ENCODE peak calls at places on chromosomes 7 and 10, in ten cellular contexts. V is thoracic aorta, A is upper lobe of right lung, I is body of pancreas, F is mammary epithelial cell, S is WERI-Rb-1, U is left lung, W is K562, L is IMR-90, O is fibroblast of lung. Q is an unnamed sample.

GRCh38 chr10:35202050-35202449 is 75.4 kb downstream of the CREM start:
- DNase-seq in V (no peak), A (no peak), I (no peak), F (no peak), S (no peak), U (no peak), W (no peak), L (no peak), O (no peak), Q (no peak)

GRCh38 chr7:100220833-100221718 is 1.3 kb downstream of the PVRIG start:
- DNase-seq in V (no peak), A (no peak), I (no peak), F (no peak), S (no peak), U (no peak), W (no peak), L (no peak), O (no peak), Q (no peak)

GRCh38 chr10:104274762-104275721 is 6.1 kb downstream of the GSTO2 start:
- DNase-seq in V (no peak), A (peak; percentile 84), I (peak; percentile 67), F (peak; percentile 72), S (no peak), U (peak; percentile 56), W (peak; percentile 62), L (no peak), O (no peak), Q (peak; percentile 45)

GRCh38 chr10:73368238-73368637 is 9.6 kb upstream of the CFAP70 start:
- DNase-seq in V (no peak), A (no peak), I (no peak), F (peak; percentile 46), S (no peak), U (no peak), W (no peak), L (no peak), O (no peak), Q (no peak)

GRCh38 chr7:77703220-77703472 is 6.9 kb downstream of the RSBN1L start:
- DNase-seq in V (no peak), A (no peak), I (no peak), F (no peak), S (no peak), U (no peak), W (no peak), L (no peak), O (no peak), Q (no peak)

GRCh38 chr10:17219024-17219423 is 9.0 kb upstream of the VIM start:
- DNase-seq in V (no peak), A (no peak), I (no peak), F (peak; percentile 39), S (no peak), U (no peak), W (no peak), L (peak; percentile 80), O (peak; percentile 88), Q (no peak)

GRCh38 chr7:23938937-23939552 is 229.0 kb downstream of the STK31 start:
- DNase-seq in V (no peak), A (no peak), I (peak; percentile 30), F (peak; percentile 50), S (peak; percentile 59), U (no peak), W (no peak), L (peak; percentile 11), O (peak; percentile 20), Q (no peak)

GRCh38 chr7:149404830-149405229 is 56.0 kb downstream of the ZNF777 start:
- DNase-seq in V (no peak), A (no peak), I (no peak), F (no peak), S (no peak), U (no peak), W (no peak), L (no peak), O (no peak), Q (no peak)

GRCh38 chr7:45020915-45021314 is 20.9 kb downstream of the CCM2 start:
- DNase-seq in V (no peak), A (peak; percentile 11), I (no peak), F (no peak), S (no peak), U (no peak), W (no peak), L (no peak), O (no peak), Q (no peak)

GRCh38 chr10:13716161-13717071 is 129.7 kb downstream of the PRPF18 start:
- DNase-seq in V (no peak), A (no peak), I (no peak), F (no peak), S (no peak), U (no peak), W (no peak), L (peak; percentile 96), O (peak; percentile 96), Q (no peak)

GRCh38 chr10:28875535-28876208 is 198.4 kb downstream of the BAMBI start:
- DNase-seq in V (no peak), A (no peak), I (no peak), F (no peak), S (no peak), U (no peak), W (no peak), L (peak; percentile 73), O (peak; percentile 89), Q (no peak)

GRCh38 chr10:1731592-1731991 is 5.7 kb downstream of the ADARB2 start:
- DNase-seq in V (no peak), A (no peak), I (no peak), F (no peak), S (no peak), U (no peak), W (no peak), L (no peak), O (no peak), Q (no peak)

GRCh38 chr7:76063525-76063924 is 15.6 kb downstream of the MDH2 start:
- DNase-seq in V (no peak), A (no peak), I (peak; percentile 51), F (peak; percentile 32), S (no peak), U (no peak), W (peak; percentile 70), L (no peak), O (no peak), Q (peak; percentile 78)

GRCh38 chr7:76063114-76063513 is 15.2 kb downstream of the MDH2 start:
- DNase-seq in V (no peak), A (no peak), I (no peak), F (no peak), S (no peak), U (no peak), W (no peak), L (no peak), O (no peak), Q (no peak)

GRCh38 chr7:76064208-76064970 is 16.5 kb downstream of the MDH2 start:
- DNase-seq in V (no peak), A (no peak), I (no peak), F (no peak), S (no peak), U (no peak), W (peak; percentile 25), L (no peak), O (no peak), Q (no peak)

GRCh38 chr7:76066716-76067503 is 19.0 kb downstream of the MDH2 start:
- DNase-seq in V (no peak), A (no peak), I (no peak), F (no peak), S (no peak), U (no peak), W (no peak), L (no peak), O (no peak), Q (no peak)

GRCh38 chr7:76065016-76065612 is 17.2 kb downstream of the MDH2 start:
- DNase-seq in V (no peak), A (no peak), I (no peak), F (no peak), S (no peak), U (no peak), W (no peak), L (no peak), O (no peak), Q (no peak)
- H3K36me3 ChIP-seq in V (peaks cover 58% of the 10 kb centered on the region), A (peaks cover 74% of the 10 kb centered on the region), I (peaks cover 33% of the 10 kb centered on the region), F (peaks cover 23% of the 10 kb centered on the region), S (peaks cover 55% of the 10 kb centered on the region), U (peaks cover 78% of the 10 kb centered on the region), W (peaks cover 70% of the 10 kb centered on the region), L (peaks cover 63% of the 10 kb centered on the region), O (peaks cover 30% of the 10 kb centered on the region), Q (peaks cover 67% of the 10 kb centered on the region)

DNA sequence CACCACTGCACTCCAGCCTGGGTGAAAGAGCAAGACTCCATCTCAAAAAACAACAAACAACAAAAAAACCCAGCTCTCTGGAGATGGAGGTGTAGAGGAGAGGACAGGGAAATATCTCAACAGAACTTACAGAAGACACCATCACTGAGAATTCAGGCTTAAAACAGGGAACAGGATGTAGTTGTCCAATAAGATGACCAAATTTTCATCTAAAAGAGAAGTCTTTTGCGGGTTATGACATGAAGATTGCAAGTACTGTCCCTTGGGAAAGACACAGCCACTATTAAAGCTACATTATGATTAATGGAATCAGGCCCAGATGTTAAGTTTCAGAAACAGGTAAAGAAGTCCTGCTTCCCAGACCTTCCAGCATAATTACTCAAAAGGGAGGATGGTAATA is 235.2 kb upstream of the NRP1 start:
- DNase-seq in V (no peak), A (no peak), I (no peak), F (no peak), S (no peak), U (no peak), W (no peak), L (no peak), O (no peak), Q (no peak)
- H3K27ac ChIP-seq in V (no peak overlapping the region), A (no peak overlapping the region), I (no peak overlapping the region), F (no peak overlapping the region), S (no peak overlapping the region), U (peak overlapping the region; percentile 45), W (no peak overlapping the region), L (no peak overlapping the region), O (no peak overlapping the region), Q (no peak overlapping the region)

GRCh38 chr10:78211476-78212110 is 177.9 kb downstream of the RPS24 start:
- DNase-seq in V (no peak), A (no peak), I (no peak), F (peak; percentile 11), S (peak; percentile 58), U (no peak), W (no peak), L (peak; percentile 67), O (peak; percentile 54), Q (peak; percentile 78)
- TF ChIP-seq CTCF in V (peak; percentile 53), A (peak; percentile 45), I (peak; percentile 24), F (peak; percentile 69), S (peak; percentile 68), U (peak; percentile 20), W (peak; percentile 63), L (peak; percentile 81), O (peak; percentile 71), Q (peak; percentile 69)

GRCh38 chr10:129309565-129309964 is 157.5 kb upstream of the MGMT start:
- DNase-seq in V (no peak), A (no peak), I (no peak), F (no peak), S (no peak), U (no peak), W (no peak), L (no peak), O (no peak), Q (no peak)

GRCh38 chr10:129305046-129305445 is 162.0 kb upstream of the MGMT start:
- DNase-seq in V (no peak), A (no peak), I (no peak), F (no peak), S (no peak), U (no peak), W (no peak), L (no peak), O (no peak), Q (no peak)

GRCh38 chr10:129308953-129309352 is 158.1 kb upstream of the MGMT start:
- DNase-seq in V (no peak), A (no peak), I (no peak), F (no peak), S (no peak), U (no peak), W (no peak), L (no peak), O (no peak), Q (no peak)

GRCh38 chr10:129307141-129307540 is 159.9 kb upstream of the MGMT start:
- DNase-seq in V (no peak), A (no peak), I (peak; percentile 20), F (no peak), S (no peak), U (no peak), W (no peak), L (no peak), O (no peak), Q (no peak)
- H3K36me3 ChIP-seq in V (no peaks in the 10 kb centered on the region), A (no peaks in the 10 kb centered on the region), I (no peaks in the 10 kb centered on the region), F (no peaks in the 10 kb centered on the region), S (no peaks in the 10 kb centered on the region), U (no peaks in the 10 kb centered on the region), W (no peaks in the 10 kb centered on the region), L (no peaks in the 10 kb centered on the region), O (no peaks in the 10 kb centered on the region), Q (no peaks in the 10 kb centered on the region)

Q was measured in adrenal gland.